ENCODE peak calls at places on chromosomes 6 and 20, in four cellular contexts. D is H1, X is K562, Y is HepG2. J is an unnamed sample.

GRCh38 chr20:21583486-21584168 is 69.8 kb upstream of the NKX2-2 start:
- DNase-seq in Y (no peak), D (no peak), X (no peak), J (no peak)

GRCh38 chr6:399785-400517 is 8.4 kb downstream of the IRF4 start:
- DNase-seq in X (no peak), D (no peak), Y (no peak), J (no peak)

GRCh38 chr20:1618479-1618878 is 1.3 kb downstream of the SIRPB1 start:
- DNase-seq in X (no peak), Y (peak; percentile 0), D (no peak), J (no peak)

GRCh38 chr6:167409689-167410088 is 84.8 kb downstream of the TTLL2 start:
- DNase-seq in X (no peak), D (no peak), Y (no peak), J (no peak)

GRCh38 chr6:159968295-159969203 is at the start of gene IGF2R:
- DNase-seq in Y (peak; percentile 83), X (peak; percentile 97), D (no peak), J (peak; percentile 69)

GRCh38 chr6:68025764-68026163 is 609.3 kb upstream of the ADGRB3 start:
- DNase-seq in D (no peak), X (peak; percentile 83), Y (no peak), J (no peak)

GRCh38 chr6:33507261-33507660 is 52.9 kb downstream of the ZBTB9 start:
- DNase-seq in Y (no peak), D (no peak), X (no peak), J (no peak)

GRCh38 chr6:142235247-142235646 is 66.6 kb upstream of the ADGRG6 start:
- DNase-seq in D (no peak), X (no peak), Y (peak; percentile 29), J (no peak)

GRCh38 chr6:40195751-40196518 is 261.7 kb upstream of the MOCS1 start:
- DNase-seq in X (no peak), Y (no peak), D (no peak), J (no peak)

GRCh38 chr20:46229478-46229877 is 78.8 kb downstream of the CDH22 start:
- DNase-seq in X (no peak), D (no peak), Y (no peak), J (no peak)

GRCh38 chr6:111810321-111811235 is 62.7 kb downstream of the FYN start:
- DNase-seq in X (no peak), D (no peak), Y (no peak), J (no peak)

GRCh38 chr6:41697902-41698349 is 37.5 kb downstream of the TFEB start:
- DNase-seq in Y (no peak), D (no peak), X (no peak), J (no peak)

GRCh38 chr6:112366695-112367546 is 19.8 kb downstream of the RFPL4B start:
- DNase-seq in D (no peak), Y (no peak), X (no peak), J (no peak)

GRCh38 chr20:37325206-37325605 is 20.7 kb upstream of the SRC start:
- DNase-seq in Y (no peak), D (no peak), X (no peak), J (no peak)

GRCh38 chr6:142531727-142532126 is 229.9 kb downstream of the ADGRG6 start:
- DNase-seq in D (no peak), X (no peak), Y (no peak), J (no peak)

GRCh38 chr6:33853026-33853425 is 49.2 kb upstream of the MLN start:
- DNase-seq in X (no peak), Y (no peak), D (no peak), J (no peak)

GRCh38 chr6:134358320-134358719 is 40.4 kb upstream of the SGK1 start:
- DNase-seq in X (no peak), Y (no peak), D (no peak), J (peak; percentile 13)

GRCh38 chr6:29332676-29333075 is 31.2 kb downstream of the OR14J1 start:
- DNase-seq in Y (no peak), X (no peak), D (no peak), J (no peak)

GRCh38 chr6:134979142-134979541 is 29.2 kb upstream of the ALDH8A1 start:
- DNase-seq in X (peak; percentile 23), D (no peak), Y (no peak), J (no peak)

GRCh38 chr6:126182650-126183311 is 157.1 kb upstream of the CENPW start:
- DNase-seq in X (no peak), D (no peak), Y (peak; percentile 83), J (no peak)

GRCh38 chr6:123715243-123715863 is 78.6 kb upstream of the TRDN start:
- DNase-seq in Y (peak; percentile 39), X (peak; percentile 31), D (no peak), J (peak; percentile 55)

GRCh38 chr20:52972965-52973819 is 1.0 kb downstream of the TSHZ2 start:
- DNase-seq in D (no peak), Y (no peak), X (no peak), J (no peak)

GRCh38 chr6:40359808-40360207 is 227.4 kb downstream of the LRFN2 start:
- DNase-seq in D (peak; percentile 60), Y (no peak), X (no peak), J (no peak)

GRCh38 chr6:106546322-106547052 is 82.8 kb downstream of the RTN4IP1 start:
- DNase-seq in Y (peak; percentile 36), D (no peak), X (no peak), J (no peak)

GRCh38 chr6:93222071-93222851 is 197.1 kb downstream of the EPHA7 start:
- DNase-seq in X (no peak), Y (no peak), D (no peak), J (no peak)

GRCh38 chr6:144351338-144351737 is 66.2 kb downstream of the UTRN start:
- DNase-seq in X (no peak), D (no peak), Y (no peak), J (no peak)

GRCh38 chr20:44572551-44573500 is 9.6 kb upstream of the PKIG start:
- DNase-seq in Y (no peak), D (no peak), X (no peak), J (peak; percentile 73)
- TF ChIP-seq EZH2 in Y (no peak), D (no peak), X (no peak), J (no peak)

GRCh38 chr20:41571006-41571405 is 47.2 kb downstream of the CHD6 start:
- DNase-seq in D (no peak), Y (no peak), X (no peak), J (no peak)

GRCh38 chr20:41575412-41575811 is 42.8 kb downstream of the CHD6 start:
- DNase-seq in D (no peak), X (no peak), Y (no peak), J (no peak)

GRCh38 chr20:41574802-41575389 is 43.3 kb downstream of the CHD6 start:
- DNase-seq in Y (peak; percentile 39), D (peak; percentile 29), X (no peak), J (no peak)

GRCh38 chr20:41572010-41572572 is 46.1 kb downstream of the CHD6 start:
- DNase-seq in Y (no peak), D (no peak), X (no peak), J (no peak)

DNA sequence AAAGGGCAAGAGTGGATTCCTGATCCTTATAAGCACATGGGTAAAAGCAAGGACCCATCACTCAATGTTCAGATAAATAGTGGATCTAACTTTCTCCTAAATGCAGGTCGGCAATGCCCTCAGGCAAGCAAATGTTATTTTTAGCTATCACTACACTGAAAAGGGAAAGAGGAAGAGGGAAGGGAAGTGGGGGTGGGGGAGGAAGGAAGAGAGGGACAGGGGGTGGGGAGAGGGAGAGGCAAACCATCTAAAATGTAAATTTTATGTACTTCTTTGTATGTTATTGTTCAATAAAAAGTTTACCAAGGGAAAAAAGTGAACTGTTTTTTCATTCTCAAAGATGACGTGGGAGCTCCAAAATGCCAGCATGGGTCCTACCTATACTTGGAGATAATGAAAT is 44.2 kb downstream of the CHD6 start:
- DNase-seq in Y (no peak), D (no peak), X (peak; percentile 25), J (no peak)
- TF ChIP-seq JUN in Y (no peak), D (no peak), X (no peak), J (no peak)

GRCh38 chr6:124780621-124781020 is 181.6 kb upstream of the RNF217 start:
- DNase-seq in X (no peak), D (no peak), Y (no peak), J (no peak)

GRCh38 chr6:124777834-124778233 is 184.4 kb upstream of the RNF217 start:
- DNase-seq in D (no peak), X (no peak), Y (no peak), J (no peak)

DNA sequence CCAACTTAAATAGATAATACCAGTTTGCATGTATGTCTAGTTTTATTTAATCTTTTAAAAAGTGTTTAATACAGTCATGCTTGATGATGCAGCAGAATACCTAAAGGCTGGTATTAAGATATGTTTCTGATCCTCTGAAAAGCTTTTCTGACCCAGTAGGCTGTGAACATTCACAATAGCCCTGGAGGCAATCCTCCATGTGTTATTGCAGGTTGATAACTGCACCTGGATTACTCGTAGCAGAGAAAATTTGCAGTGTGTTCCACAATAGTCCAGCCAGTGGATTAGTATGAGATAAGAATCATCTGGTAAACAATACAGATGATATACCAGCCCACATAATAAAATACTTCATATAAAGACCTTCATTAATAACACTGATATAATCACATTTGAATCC is 178.9 kb upstream of the RNF217 start:
- DNase-seq in Y (no peak), D (no peak), X (no peak), J (no peak)
- TF ChIP-seq EZH2 in Y (no peak), D (no peak), X (no peak), J (no peak)

GRCh38 chr6:38483526-38483925 is 156.2 kb downstream of the BTBD9 start:
- DNase-seq in X (no peak), Y (no peak), D (no peak), J (no peak)

GRCh38 chr6:38476141-38476540 is 163.6 kb downstream of the BTBD9 start:
- DNase-seq in D (no peak), X (no peak), Y (no peak), J (no peak)

GRCh38 chr6:38482466-38482865 is 157.3 kb downstream of the BTBD9 start:
- DNase-seq in Y (no peak), D (no peak), X (no peak), J (peak; percentile 27)

GRCh38 chr6:38477680-38478260 is 162.0 kb downstream of the BTBD9 start:
- DNase-seq in D (peak; percentile 2), Y (no peak), X (no peak), J (no peak)
- TF ChIP-seq JUN in D (no peak), Y (no peak), X (no peak), J (no peak)

GRCh38 chr6:84766796-84767590 is 2.6 kb upstream of the TBX18 start:
- DNase-seq in Y (no peak), X (no peak), D (no peak), J (no peak)
- TF ChIP-seq EZH2 in Y (no peak), X (no peak), D (peak; percentile 98), J (peak; percentile 95)